ENCODE peak calls at places on chromosomes 7 and 10, in seven cellular contexts. One of them, this sample, is unnamed.

GRCh38 chr10:10782603-10783002 is 235.1 kb upstream of the CELF2 start:
- DNase-seq in CD8-positive, alpha-beta memory T cell: no peak
- DNase-seq in uterus: no peak
- DNase-seq in tibial nerve: no peak
- DNase-seq in CD4-positive, alpha-beta memory T cell: no peak
- DNase-seq in adrenal gland: no peak
- DNase-seq in mammary epithelial cell: no peak
- DNase-seq in this sample: no peak

GRCh38 chr10:71696635-71697326 is 22.8 kb downstream of the C10orf105 start:
- DNase-seq in CD8-positive, alpha-beta memory T cell: peak; percentile 44
- DNase-seq in adrenal gland: peak; percentile 77
- DNase-seq in CD4-positive, alpha-beta memory T cell: peak; percentile 60
- DNase-seq in tibial nerve: peak; percentile 50
- DNase-seq in uterus: no peak
- DNase-seq in mammary epithelial cell: no peak
- DNase-seq in this sample: peak; percentile 85

GRCh38 chr7:132130497-132130896 is 445.8 kb downstream of the PLXNA4 start:
- DNase-seq in tibial nerve: no peak
- DNase-seq in CD4-positive, alpha-beta memory T cell: no peak
- DNase-seq in uterus: no peak
- DNase-seq in CD8-positive, alpha-beta memory T cell: no peak
- DNase-seq in mammary epithelial cell: peak; percentile 67
- DNase-seq in adrenal gland: no peak
- DNase-seq in this sample: no peak

GRCh38 chr7:92460510-92460909 is 13.2 kb downstream of the GATAD1 start:
- DNase-seq in uterus: no peak
- DNase-seq in mammary epithelial cell: no peak
- DNase-seq in CD4-positive, alpha-beta memory T cell: no peak
- DNase-seq in adrenal gland: no peak
- DNase-seq in tibial nerve: no peak
- DNase-seq in CD8-positive, alpha-beta memory T cell: no peak
- DNase-seq in this sample: no peak

GRCh38 chr7:69166979-69167516 is 431.2 kb upstream of the AUTS2 start:
- DNase-seq in mammary epithelial cell: no peak
- DNase-seq in CD4-positive, alpha-beta memory T cell: no peak
- DNase-seq in uterus: no peak
- DNase-seq in CD8-positive, alpha-beta memory T cell: no peak
- DNase-seq in adrenal gland: no peak
- DNase-seq in tibial nerve: no peak
- DNase-seq in this sample: no peak

GRCh38 chr10:79057481-79058275 is 11.1 kb upstream of the ZMIZ1 start:
- DNase-seq in mammary epithelial cell: no peak
- DNase-seq in tibial nerve: no peak
- DNase-seq in CD4-positive, alpha-beta memory T cell: no peak
- DNase-seq in uterus: no peak
- DNase-seq in CD8-positive, alpha-beta memory T cell: no peak
- DNase-seq in adrenal gland: peak; percentile 27
- DNase-seq in this sample: no peak

GRCh38 chr7:20778063-20778721 is 8.5 kb downstream of the SP8 start:
- DNase-seq in mammary epithelial cell: peak; percentile 37
- DNase-seq in uterus: no peak
- DNase-seq in adrenal gland: no peak
- DNase-seq in CD8-positive, alpha-beta memory T cell: no peak
- DNase-seq in CD4-positive, alpha-beta memory T cell: no peak
- DNase-seq in tibial nerve: no peak
- DNase-seq in this sample: peak; percentile 84

GRCh38 chr7:92319243-92319642 is 73.5 kb downstream of the ANKIB1 start:
- DNase-seq in mammary epithelial cell: no peak
- DNase-seq in tibial nerve: no peak
- DNase-seq in CD8-positive, alpha-beta memory T cell: no peak
- DNase-seq in uterus: no peak
- DNase-seq in CD4-positive, alpha-beta memory T cell: no peak
- DNase-seq in adrenal gland: no peak
- DNase-seq in this sample: no peak

GRCh38 chr10:17062493-17063487 is 66.8 kb downstream of the CUBN start:
- DNase-seq in uterus: peak; percentile 36
- DNase-seq in tibial nerve: peak; percentile 43
- DNase-seq in CD4-positive, alpha-beta memory T cell: no peak
- DNase-seq in adrenal gland: peak; percentile 72
- DNase-seq in CD8-positive, alpha-beta memory T cell: no peak
- DNase-seq in mammary epithelial cell: peak; percentile 94
- DNase-seq in this sample: no peak

GRCh38 chr7:91082038-91082437 is 182.2 kb upstream of the FZD1 start:
- DNase-seq in CD8-positive, alpha-beta memory T cell: no peak
- DNase-seq in mammary epithelial cell: no peak
- DNase-seq in uterus: no peak
- DNase-seq in adrenal gland: no peak
- DNase-seq in tibial nerve: no peak
- DNase-seq in CD4-positive, alpha-beta memory T cell: no peak
- DNase-seq in this sample: no peak

GRCh38 chr10:111360260-111360925 is 283.6 kb downstream of the ADRA2A start:
- DNase-seq in CD8-positive, alpha-beta memory T cell: no peak
- DNase-seq in uterus: peak; percentile 13
- DNase-seq in mammary epithelial cell: peak; percentile 19
- DNase-seq in adrenal gland: peak; percentile 68
- DNase-seq in tibial nerve: no peak
- DNase-seq in CD4-positive, alpha-beta memory T cell: no peak
- DNase-seq in this sample: no peak

GRCh38 chr7:30468041-30468440 is 10.5 kb downstream of the NOD1 start:
- DNase-seq in tibial nerve: no peak
- DNase-seq in mammary epithelial cell: no peak
- DNase-seq in CD4-positive, alpha-beta memory T cell: no peak
- DNase-seq in CD8-positive, alpha-beta memory T cell: no peak
- DNase-seq in adrenal gland: no peak
- DNase-seq in uterus: no peak
- DNase-seq in this sample: no peak

GRCh38 chr10:125951290-125951689 is 54.9 kb downstream of the FANK1 start:
- DNase-seq in mammary epithelial cell: no peak
- DNase-seq in adrenal gland: no peak
- DNase-seq in tibial nerve: no peak
- DNase-seq in CD8-positive, alpha-beta memory T cell: no peak
- DNase-seq in uterus: no peak
- DNase-seq in CD4-positive, alpha-beta memory T cell: no peak
- DNase-seq in this sample: no peak

GRCh38 chr10:124698560-124699470 is 45.4 kb downstream of the FAM53B start:
- DNase-seq in tibial nerve: no peak
- DNase-seq in CD4-positive, alpha-beta memory T cell: no peak
- DNase-seq in uterus: no peak
- DNase-seq in CD8-positive, alpha-beta memory T cell: no peak
- DNase-seq in mammary epithelial cell: no peak
- DNase-seq in adrenal gland: no peak
- DNase-seq in this sample: no peak

GRCh38 chr7:37491919-37492694 is 43.4 kb upstream of the ELMO1 start:
- DNase-seq in uterus: no peak
- DNase-seq in adrenal gland: no peak
- DNase-seq in CD4-positive, alpha-beta memory T cell: no peak
- DNase-seq in mammary epithelial cell: no peak
- DNase-seq in tibial nerve: no peak
- DNase-seq in CD8-positive, alpha-beta memory T cell: no peak
- DNase-seq in this sample: peak; percentile 8

GRCh38 chr7:40646717-40647116 is 511.9 kb downstream of the SUGCT start:
- DNase-seq in CD4-positive, alpha-beta memory T cell: no peak
- DNase-seq in uterus: no peak
- DNase-seq in adrenal gland: no peak
- DNase-seq in CD8-positive, alpha-beta memory T cell: no peak
- DNase-seq in tibial nerve: no peak
- DNase-seq in mammary epithelial cell: peak; percentile 27
- DNase-seq in this sample: no peak

GRCh38 chr7:22016547-22016946 is 70.8 kb upstream of the CDCA7L start:
- DNase-seq in uterus: no peak
- DNase-seq in mammary epithelial cell: no peak
- DNase-seq in adrenal gland: no peak
- DNase-seq in CD8-positive, alpha-beta memory T cell: no peak
- DNase-seq in tibial nerve: no peak
- DNase-seq in CD4-positive, alpha-beta memory T cell: no peak
- DNase-seq in this sample: no peak

GRCh38 chr7:46071601-46072000 is 150.5 kb upstream of the IGFBP3 start:
- DNase-seq in adrenal gland: no peak
- DNase-seq in mammary epithelial cell: peak; percentile 19
- DNase-seq in CD8-positive, alpha-beta memory T cell: no peak
- DNase-seq in uterus: no peak
- DNase-seq in tibial nerve: no peak
- DNase-seq in CD4-positive, alpha-beta memory T cell: no peak
- DNase-seq in this sample: no peak

GRCh38 chr7:46072722-46073121 is 151.7 kb upstream of the IGFBP3 start:
- DNase-seq in CD4-positive, alpha-beta memory T cell: no peak
- DNase-seq in mammary epithelial cell: peak; percentile 23
- DNase-seq in uterus: no peak
- DNase-seq in CD8-positive, alpha-beta memory T cell: no peak
- DNase-seq in adrenal gland: no peak
- DNase-seq in tibial nerve: no peak
- DNase-seq in this sample: no peak

GRCh38 chr7:46079421-46079820 is 158.3 kb upstream of the IGFBP3 start:
- DNase-seq in adrenal gland: no peak
- DNase-seq in uterus: no peak
- DNase-seq in mammary epithelial cell: no peak
- DNase-seq in tibial nerve: no peak
- DNase-seq in CD4-positive, alpha-beta memory T cell: no peak
- DNase-seq in CD8-positive, alpha-beta memory T cell: no peak
- DNase-seq in this sample: no peak

GRCh38 chr7:46080595-46081159 is 159.6 kb upstream of the IGFBP3 start:
- DNase-seq in tibial nerve: no peak
- DNase-seq in CD8-positive, alpha-beta memory T cell: no peak
- DNase-seq in uterus: no peak
- DNase-seq in adrenal gland: no peak
- DNase-seq in CD4-positive, alpha-beta memory T cell: no peak
- DNase-seq in mammary epithelial cell: peak; percentile 16
- DNase-seq in this sample: no peak

GRCh38 chr7:46076527-46076926 is 155.5 kb upstream of the IGFBP3 start:
- DNase-seq in CD4-positive, alpha-beta memory T cell: no peak
- DNase-seq in adrenal gland: no peak
- DNase-seq in uterus: no peak
- DNase-seq in mammary epithelial cell: no peak
- DNase-seq in tibial nerve: no peak
- DNase-seq in CD8-positive, alpha-beta memory T cell: no peak
- DNase-seq in this sample: no peak
- H3K4me3 ChIP-seq in CD4-positive, alpha-beta memory T cell: no peak overlapping the region
- H3K4me3 ChIP-seq in adrenal gland: no peak overlapping the region
- H3K4me3 ChIP-seq in uterus: no peak overlapping the region
- H3K4me3 ChIP-seq in mammary epithelial cell: no peak overlapping the region
- H3K4me3 ChIP-seq in tibial nerve: no peak overlapping the region
- H3K4me3 ChIP-seq in CD8-positive, alpha-beta memory T cell: no peak overlapping the region
- H3K4me3 ChIP-seq in this sample: no peak overlapping the region

DNA sequence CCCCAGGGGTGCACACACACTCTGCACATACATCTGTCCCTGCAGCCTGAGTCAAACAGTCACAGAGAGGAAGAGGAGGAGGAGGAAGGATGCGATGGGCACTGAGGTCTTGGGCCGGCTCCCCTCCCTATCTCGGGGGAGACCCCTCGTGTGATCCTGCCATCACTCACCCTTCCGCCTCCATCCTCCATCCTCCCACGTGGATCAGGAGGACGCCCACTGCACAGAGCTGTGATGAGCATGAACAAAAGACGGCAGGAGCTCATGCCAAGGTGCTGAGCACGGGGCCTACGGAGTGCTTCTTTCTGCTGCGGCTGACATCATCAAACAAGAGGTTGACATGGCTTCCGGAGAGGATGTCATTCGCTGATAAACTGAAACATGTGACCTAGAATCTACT is 68.0 kb downstream of the DIP2C start:
- DNase-seq in CD8-positive, alpha-beta memory T cell: no peak
- DNase-seq in mammary epithelial cell: no peak
- DNase-seq in uterus: no peak
- DNase-seq in CD4-positive, alpha-beta memory T cell: no peak
- DNase-seq in tibial nerve: no peak
- DNase-seq in adrenal gland: no peak
- DNase-seq in this sample: no peak
- H3K4me1 ChIP-seq in CD8-positive, alpha-beta memory T cell: no peaks in the 10 kb centered on the region
- H3K4me1 ChIP-seq in mammary epithelial cell: no peaks in the 10 kb centered on the region
- H3K4me1 ChIP-seq in uterus: no peaks in the 10 kb centered on the region
- H3K4me1 ChIP-seq in CD4-positive, alpha-beta memory T cell: no peaks in the 10 kb centered on the region
- H3K4me1 ChIP-seq in tibial nerve: peaks cover 22% of the 10 kb centered on the region
- H3K4me1 ChIP-seq in adrenal gland: peaks cover 26% of the 10 kb centered on the region
- H3K4me1 ChIP-seq in this sample: peaks cover 3% of the 10 kb centered on the region

GRCh38 chr7:27242580-27243339 is at the start of gene EVX1:
- DNase-seq in mammary epithelial cell: no peak
- DNase-seq in CD8-positive, alpha-beta memory T cell: no peak
- DNase-seq in CD4-positive, alpha-beta memory T cell: peak; percentile 50
- DNase-seq in adrenal gland: no peak
- DNase-seq in tibial nerve: no peak
- DNase-seq in uterus: no peak
- DNase-seq in this sample: peak; percentile 43
- H3K4me3 ChIP-seq in mammary epithelial cell: no peak within 1 kb of the TSS
- H3K4me3 ChIP-seq in CD8-positive, alpha-beta memory T cell: no peak within 1 kb of the TSS
- H3K4me3 ChIP-seq in CD4-positive, alpha-beta memory T cell: no peak within 1 kb of the TSS
- H3K4me3 ChIP-seq in adrenal gland: peak within 1 kb of the TSS; percentile 28
- H3K4me3 ChIP-seq in tibial nerve: peak within 1 kb of the TSS; percentile 9
- H3K4me3 ChIP-seq in uterus: peak within 1 kb of the TSS; percentile 16
- H3K4me3 ChIP-seq in this sample: peak within 1 kb of the TSS; percentile 31

DNA sequence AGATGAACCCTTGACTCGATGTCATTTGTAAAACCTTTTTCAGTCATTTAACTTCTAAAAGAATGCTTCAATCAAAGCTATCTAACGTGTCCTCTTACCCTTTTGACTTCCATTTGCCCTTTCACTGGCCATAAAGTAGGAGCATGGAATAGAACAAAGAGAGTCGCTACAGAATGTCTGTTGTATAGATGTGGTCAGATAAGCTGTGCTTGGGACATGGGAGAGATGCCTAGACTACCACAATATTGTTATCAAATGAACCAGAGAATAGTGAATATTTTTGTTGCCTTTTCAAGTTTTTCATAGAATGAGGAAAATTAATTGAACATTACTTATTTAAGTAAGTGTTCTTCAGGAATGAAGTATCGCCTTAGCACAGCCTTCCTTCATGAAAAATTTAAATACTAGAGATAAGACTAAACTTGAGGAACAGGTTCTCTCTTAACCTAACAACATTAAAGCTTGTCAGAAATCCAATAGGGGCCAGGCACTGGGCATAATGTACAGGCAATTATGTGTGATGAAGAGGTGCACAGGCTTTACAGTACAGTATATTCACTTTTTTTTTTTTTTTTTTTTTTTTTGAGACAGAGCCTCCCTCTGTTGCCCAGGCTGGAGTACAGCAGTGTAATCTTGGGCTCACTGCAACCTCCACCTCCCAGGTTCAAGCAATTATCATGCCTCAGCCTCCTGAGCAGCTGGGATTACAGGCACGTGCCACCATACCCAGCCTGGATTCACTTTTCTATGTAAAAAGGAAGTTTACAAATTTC is 7.5 kb upstream of the KMT2E start:
- DNase-seq in CD4-positive, alpha-beta memory T cell: no peak
- DNase-seq in mammary epithelial cell: peak; percentile 20
- DNase-seq in adrenal gland: no peak
- DNase-seq in uterus: no peak
- DNase-seq in tibial nerve: no peak
- DNase-seq in CD8-positive, alpha-beta memory T cell: no peak
- DNase-seq in this sample: no peak
- H3K4me1 ChIP-seq in CD4-positive, alpha-beta memory T cell: peaks cover 98% of the 10 kb centered on the region
- H3K4me1 ChIP-seq in mammary epithelial cell: peaks cover 40% of the 10 kb centered on the region
- H3K4me1 ChIP-seq in adrenal gland: peaks cover 91% of the 10 kb centered on the region
- H3K4me1 ChIP-seq in uterus: peaks cover 13% of the 10 kb centered on the region
- H3K4me1 ChIP-seq in tibial nerve: peaks cover 66% of the 10 kb centered on the region
- H3K4me1 ChIP-seq in CD8-positive, alpha-beta memory T cell: peaks cover 80% of the 10 kb centered on the region
- H3K4me1 ChIP-seq in this sample: peaks cover 11% of the 10 kb centered on the region

This sample was measured in HAP-1.